ENCODE peak calls at places on chromosomes 4 and X, in seven cellular contexts. I, D, E, K, U, M and H are unnamed samples.

GRCh38 chrX:78593701-78594100 is 65.4 kb downstream of the RTL3 start:
- DNase-seq in I (no peak), D (no peak), E (no peak), K (no peak), U (no peak), M (no peak), H (no peak)

GRCh38 chr4:108810087-108810486 is 47.2 kb upstream of the ETNPPL start:
- DNase-seq in I (no peak), D (no peak), E (no peak), K (no peak), U (no peak), M (no peak), H (no peak)

GRCh38 chr4:101651778-101652177 is 138.8 kb upstream of the BANK1 start:
- DNase-seq in I (no peak), D (no peak), E (no peak), K (no peak), U (no peak), M (no peak), H (no peak)

GRCh38 chrX:29090811-29091210 is 503.6 kb downstream of the IL1RAPL1 start:
- DNase-seq in I (no peak), D (no peak), E (peak), K (no peak), U (no peak), M (no peak), H (peak)

GRCh38 chr4:149164282-149164681 is 651.4 kb downstream of the IQCM start:
- DNase-seq in I (no peak), D (no peak), E (no peak), K (no peak), U (no peak), M (no peak), H (peak)

GRCh38 chr4:81351653-81352455 is 119.9 kb downstream of the RASGEF1B start:
- DNase-seq in I (no peak), D (no peak), E (peak), K (peak), U (peak), M (peak), H (peak)

GRCh38 chr4:4776335-4776734 is 83.1 kb upstream of the MSX1 start:
- DNase-seq in I (no peak), D (no peak), E (no peak), K (no peak), U (no peak), M (no peak), H (no peak)

GRCh38 chr4:915595-915994 is 16.5 kb downstream of the GAK start:
- DNase-seq in I (no peak), D (no peak), E (peak), K (peak), U (no peak), M (no peak), H (peak)

GRCh38 chr4:2924765-2925301 is 38.4 kb downstream of the NOP14 start:
- DNase-seq in I (peak), D (no peak), E (no peak), K (peak), U (no peak), M (no peak), H (no peak)

GRCh38 chrX:140318306-140318705 is 186.6 kb downstream of the SOX3 start:
- DNase-seq in I (no peak), D (no peak), E (no peak), K (no peak), U (no peak), M (no peak), H (no peak)

GRCh38 chr4:154364012-154364863 is 127.4 kb downstream of the DCHS2 start:
- DNase-seq in I (no peak), D (no peak), E (no peak), K (no peak), U (no peak), M (no peak), H (no peak)

GRCh38 chr4:139391731-139392130 is 62.2 kb upstream of the RAB33B start:
- DNase-seq in I (no peak), D (no peak), E (no peak), K (no peak), U (no peak), M (no peak), H (no peak)

GRCh38 chrX:13180807-13181206 is 136.4 kb upstream of the FAM9C start:
- DNase-seq in I (no peak), D (no peak), E (no peak), K (no peak), U (no peak), M (no peak), H (no peak)

GRCh38 chr4:26871611-26872010 is 11.0 kb downstream of the STIM2 start:
- DNase-seq in I (no peak), D (no peak), E (no peak), K (no peak), U (no peak), M (no peak), H (peak)

GRCh38 chr4:145473203-145473602 is 8.4 kb upstream of the SMAD1 start:
- DNase-seq in I (no peak), D (no peak), E (no peak), K (no peak), U (no peak), M (no peak), H (no peak)

GRCh38 chr4:44965446-44966095 is 239.2 kb upstream of the GNPDA2 start:
- DNase-seq in I (no peak), D (no peak), E (no peak), K (no peak), U (no peak), M (no peak), H (no peak)

GRCh38 chr4:61890321-61890720 is 690.2 kb downstream of the ADGRL3 start:
- DNase-seq in I (no peak), D (no peak), E (no peak), K (no peak), U (no peak), M (no peak), H (no peak)

GRCh38 chrX:140713174-140713539 is 3.6 kb downstream of the LINC00632 start:
- DNase-seq in I (no peak), D (no peak), E (no peak), K (no peak), U (no peak), M (no peak), H (no peak)

GRCh38 chr4:15951781-15952180 is 11.2 kb downstream of the FGFBP2 start:
- DNase-seq in I (no peak), D (no peak), E (no peak), K (no peak), U (no peak), M (no peak), H (no peak)

GRCh38 chrX:124274438-124275166 is 57.9 kb upstream of the TEX13D start:
- DNase-seq in I (no peak), D (no peak), E (no peak), K (no peak), U (no peak), M (no peak), H (peak)

GRCh38 chr4:7427326-7428260 is 7.1 kb downstream of the PSAPL1 start:
- DNase-seq in I (no peak), D (no peak), E (no peak), K (peak), U (no peak), M (no peak), H (peak)

GRCh38 chr4:111618908-111619307 is 526.3 kb upstream of the FAM241A start:
- DNase-seq in I (no peak), D (no peak), E (no peak), K (no peak), U (no peak), M (no peak), H (peak)

GRCh38 chr4:75432683-75433082 is 81.5 kb downstream of the RCHY1 start:
- DNase-seq in I (no peak), D (no peak), E (peak), K (no peak), U (no peak), M (no peak), H (peak)

GRCh38 chr4:1078490-1078889 is 34.9 kb downstream of the RNF212 start:
- DNase-seq in I (no peak), D (no peak), E (no peak), K (no peak), U (no peak), M (no peak), H (no peak)

GRCh38 chr4:74635490-74636123 is 158.7 kb downstream of the BTC start:
- DNase-seq in I (no peak), D (no peak), E (no peak), K (no peak), U (no peak), M (no peak), H (no peak)

GRCh38 chr4:184287697-184288255 is 70.1 kb upstream of the ENPP6 start:
- DNase-seq in I (no peak), D (no peak), E (peak), K (no peak), U (no peak), M (no peak), H (peak)

GRCh38 chr4:11428701-11429571 is at the start of gene HS3ST1:
- DNase-seq in I (peak), D (peak), E (no peak), K (peak), U (peak), M (peak), H (peak)

GRCh38 chr4:134388351-134388750 is 186.8 kb upstream of the PABPC4L start:
- DNase-seq in I (no peak), D (no peak), E (no peak), K (no peak), U (no peak), M (no peak), H (no peak)